ENCODE peak calls at places on chromosomes 5 and 9, in eight cellular contexts. One of them, this sample, is unnamed.

GRCh38 chr5:149439899-149440655 is 61.0 kb upstream of the IL17B start:
- DNase-seq in CD8-positive, alpha-beta T cell: no peak
- DNase-seq in brain microvascular endothelial cell: no peak
- DNase-seq in left ventricle myocardium inferior: no peak
- DNase-seq in ovary: no peak
- DNase-seq in WTC11: peak; percentile 63
- DNase-seq in CD8-positive, alpha-beta memory T cell: no peak
- DNase-seq in fibroblast of mammary gland: peak; percentile 58
- DNase-seq in this sample: peak; percentile 81

GRCh38 chr5:163407034-163407652 is 30.3 kb upstream of the CCNG1 start:
- DNase-seq in WTC11: no peak
- DNase-seq in ovary: no peak
- DNase-seq in CD8-positive, alpha-beta T cell: no peak
- DNase-seq in left ventricle myocardium inferior: no peak
- DNase-seq in CD8-positive, alpha-beta memory T cell: no peak
- DNase-seq in fibroblast of mammary gland: peak; percentile 17
- DNase-seq in brain microvascular endothelial cell: peak; percentile 19
- DNase-seq in this sample: no peak

GRCh38 chr9:128215491-128216404 is 12.6 kb downstream of the DNM1 start:
- DNase-seq in WTC11: no peak
- DNase-seq in brain microvascular endothelial cell: peak; percentile 83
- DNase-seq in ovary: no peak
- DNase-seq in CD8-positive, alpha-beta memory T cell: no peak
- DNase-seq in CD8-positive, alpha-beta T cell: no peak
- DNase-seq in fibroblast of mammary gland: peak; percentile 83
- DNase-seq in left ventricle myocardium inferior: peak; percentile 51
- DNase-seq in this sample: no peak

GRCh38 chr5:97624861-97625260 is 441.8 kb upstream of the RIOK2 start:
- DNase-seq in CD8-positive, alpha-beta T cell: no peak
- DNase-seq in fibroblast of mammary gland: no peak
- DNase-seq in left ventricle myocardium inferior: no peak
- DNase-seq in CD8-positive, alpha-beta memory T cell: no peak
- DNase-seq in ovary: no peak
- DNase-seq in WTC11: no peak
- DNase-seq in brain microvascular endothelial cell: no peak
- DNase-seq in this sample: no peak

GRCh38 chr9:34929506-34930102 is 28.5 kb upstream of the PHF24 start:
- DNase-seq in CD8-positive, alpha-beta memory T cell: no peak
- DNase-seq in fibroblast of mammary gland: peak; percentile 22
- DNase-seq in CD8-positive, alpha-beta T cell: peak; percentile 7
- DNase-seq in left ventricle myocardium inferior: no peak
- DNase-seq in WTC11: peak; percentile 68
- DNase-seq in brain microvascular endothelial cell: peak; percentile 10
- DNase-seq in ovary: no peak
- DNase-seq in this sample: peak; percentile 32

GRCh38 chr5:2515180-2515809 is 236.2 kb downstream of the IRX2 start:
- DNase-seq in WTC11: no peak
- DNase-seq in fibroblast of mammary gland: no peak
- DNase-seq in ovary: no peak
- DNase-seq in CD8-positive, alpha-beta memory T cell: no peak
- DNase-seq in left ventricle myocardium inferior: no peak
- DNase-seq in brain microvascular endothelial cell: no peak
- DNase-seq in CD8-positive, alpha-beta T cell: no peak
- DNase-seq in this sample: no peak

GRCh38 chr5:141208478-141208877 is at the start of gene PCDHB12:
- DNase-seq in CD8-positive, alpha-beta memory T cell: no peak
- DNase-seq in left ventricle myocardium inferior: no peak
- DNase-seq in fibroblast of mammary gland: no peak
- DNase-seq in CD8-positive, alpha-beta T cell: no peak
- DNase-seq in ovary: no peak
- DNase-seq in WTC11: peak; percentile 54
- DNase-seq in brain microvascular endothelial cell: no peak
- DNase-seq in this sample: no peak

GRCh38 chr9:115672477-115673316 is 480.9 kb upstream of the PAPPA start:
- DNase-seq in left ventricle myocardium inferior: no peak
- DNase-seq in CD8-positive, alpha-beta memory T cell: no peak
- DNase-seq in ovary: no peak
- DNase-seq in CD8-positive, alpha-beta T cell: no peak
- DNase-seq in WTC11: no peak
- DNase-seq in fibroblast of mammary gland: peak; percentile 97
- DNase-seq in brain microvascular endothelial cell: peak; percentile 97
- DNase-seq in this sample: no peak

GRCh38 chr5:38468202-38468656 is 88.2 kb downstream of the LIFR start:
- DNase-seq in WTC11: no peak
- DNase-seq in CD8-positive, alpha-beta T cell: no peak
- DNase-seq in CD8-positive, alpha-beta memory T cell: no peak
- DNase-seq in brain microvascular endothelial cell: peak; percentile 95
- DNase-seq in ovary: peak; percentile 40
- DNase-seq in fibroblast of mammary gland: peak; percentile 97
- DNase-seq in left ventricle myocardium inferior: no peak
- DNase-seq in this sample: no peak

This sample was measured in Jurkat, Clone E6-1.